ENCODE peak calls at places on chromosomes 12 and 14, in five cellular contexts. Z, Q, B, K and R are unnamed samples.
A peak's percentile ranks its signal among the peaks of the same experiment; 100 is the strongest.

GRCh38 chr12:54259194-54260011 is 20.5 kb downstream of the CBX5 start:
- DNase-seq in Z (peak; percentile 24), Q (peak; percentile 54), B (peak; percentile 56), K (peak; percentile 93), R (peak; percentile 50)

GRCh38 chr14:74299061-74299545 is 3.6 kb downstream of the ABCD4 start:
- DNase-seq in Z (no peak), Q (no peak), B (peak; percentile 55), K (peak; percentile 63), R (no peak)

GRCh38 chr14:68363401-68363800 is 429.5 kb downstream of the ZFP36L1 start:
- DNase-seq in Z (no peak), Q (no peak), B (no peak), K (no peak), R (no peak)

GRCh38 chr12:6195665-6196535 is 4.3 kb upstream of the CD9 start:
- DNase-seq in Z (peak; percentile 74), Q (peak; percentile 66), B (peak; percentile 84), K (peak; percentile 95), R (peak; percentile 82)

GRCh38 chr12:91332305-91332704 is 149.7 kb upstream of the DCN start:
- DNase-seq in Z (no peak), Q (no peak), B (no peak), K (no peak), R (no peak)

GRCh38 chr14:62301911-62302310 is 539.7 kb downstream of the SNAPC1 start:
- DNase-seq in Z (no peak), Q (no peak), B (no peak), K (peak; percentile 24), R (peak; percentile 54)

GRCh38 chr12:24045816-24046257 is 96.4 kb upstream of the SOX5 start:
- DNase-seq in Z (no peak), Q (no peak), B (no peak), K (no peak), R (peak; percentile 8)

GRCh38 chr12:7869137-7869536 is 3.6 kb downstream of the SLC2A14 start:
- DNase-seq in Z (no peak), Q (no peak), B (no peak), K (peak; percentile 73), R (peak; percentile 64)

GRCh38 chr12:58465418-58465817 is 454.9 kb downstream of the LRIG3 start:
- DNase-seq in Z (no peak), Q (no peak), B (no peak), K (peak; percentile 47), R (no peak)

GRCh38 chr14:22391908-22392307 is 197.1 kb downstream of the DAD1 start:
- DNase-seq in Z (no peak), Q (no peak), B (no peak), K (peak; percentile 71), R (peak; percentile 73)

GRCh38 chr14:50003213-50004021 is 110.5 kb downstream of the ARF6 start:
- DNase-seq in Z (peak; percentile 54), Q (peak; percentile 69), B (peak; percentile 86), K (peak; percentile 94), R (no peak)

GRCh38 chr14:64812412-64812811 is 67.3 kb downstream of the SPTB start:
- DNase-seq in Z (no peak), Q (peak; percentile 30), B (no peak), K (no peak), R (no peak)

GRCh38 chr12:46266382-46266791 is 2.5 kb downstream of the SLC38A1 start:
- DNase-seq in Z (peak; percentile 6), Q (no peak), B (no peak), K (peak; percentile 76), R (peak; percentile 58)

GRCh38 chr12:98424726-98425401 is 90.5 kb upstream of the TMPO start:
- DNase-seq in Z (peak; percentile 33), Q (peak; percentile 49), B (peak; percentile 58), K (peak; percentile 76), R (peak; percentile 82)

GRCh38 chr12:85029456-85029855 is 6.6 kb downstream of the TSPAN19 start:
- DNase-seq in Z (no peak), Q (no peak), B (no peak), K (peak; percentile 61), R (peak; percentile 19)

GRCh38 chr14:90607141-90607540 is 209.1 kb downstream of the TTC7B start:
- DNase-seq in Z (no peak), Q (no peak), B (no peak), K (no peak), R (no peak)

GRCh38 chr12:52217223-52217622 is 15.8 kb upstream of the KRT7 start:
- DNase-seq in Z (no peak), Q (no peak), B (no peak), K (no peak), R (no peak)

GRCh38 chr12:54296393-54297121 is 4.3 kb downstream of the NFE2 start:
- DNase-seq in Z (no peak), Q (no peak), B (no peak), K (no peak), R (no peak)

GRCh38 chr12:121026274-121027045 is 10.2 kb upstream of the C12orf43 start:
- DNase-seq in Z (no peak), Q (no peak), B (no peak), K (no peak), R (no peak)

GRCh38 chr12:57479376-57480115 is at the start of gene ARHGAP9:
- DNase-seq in Z (peak; percentile 59), Q (peak; percentile 85), B (peak; percentile 68), K (no peak), R (no peak)

GRCh38 chr14:65941091-65941490 is 528.6 kb downstream of the FUT8 start:
- DNase-seq in Z (no peak), Q (no peak), B (no peak), K (no peak), R (no peak)

GRCh38 chr14:100486025-100486828 is 101.0 kb downstream of the BEGAIN start:
- DNase-seq in Z (peak; percentile 14), Q (peak; percentile 38), B (peak; percentile 63), K (peak; percentile 93), R (no peak)

GRCh38 chr12:108613548-108613947 is 15.7 kb upstream of the TMEM119 start:
- DNase-seq in Z (no peak), Q (no peak), B (no peak), K (no peak), R (no peak)

GRCh38 chr12:122022393-122023338 is 982 bp downstream of the BCL7A start:
- DNase-seq in Z (no peak), Q (peak; percentile 34), B (peak; percentile 63), K (peak; percentile 56), R (no peak)

GRCh38 chr12:110600254-110600653 is 13.7 kb upstream of the TCTN1 start:
- DNase-seq in Z (no peak), Q (peak; percentile 66), B (no peak), K (peak; percentile 70), R (no peak)

GRCh38 chr12:41709463-41710285 is 435.0 kb downstream of the GXYLT1 start:
- DNase-seq in Z (no peak), Q (no peak), B (no peak), K (no peak), R (no peak)